ENCODE peak calls at places on chromosomes 5 and 9, in ten cellular contexts. Q is choroid plexus epithelial cell, L is esophagus squamous epithelium, G is WERI-Rb-1, J is brain microvascular endothelial cell, V is fibroblast of pulmonary artery, I is cardiac muscle cell, X is mammary epithelial cell, Y is Caco-2, Z is uterus. T is an unnamed sample.

GRCh38 chr9:19631181-19631580 is 157.7 kb downstream of the SLC24A2 start:
- DNase-seq in Q (no peak), L (no peak), G (no peak), J (no peak), V (no peak), I (no peak), X (no peak), Y (no peak), Z (no peak), T (no peak)

GRCh38 chr5:159331099-159331973 is 1.0 kb upstream of the IL12B start:
- DNase-seq in Q (peak), L (no peak), G (peak), J (no peak), V (peak), I (peak), X (no peak), Y (peak), Z (peak), T (peak)

GRCh38 chr5:15674716-15675115 is 174.7 kb downstream of the FBXL7 start:
- DNase-seq in Q (no peak), L (no peak), G (no peak), J (no peak), V (no peak), I (no peak), X (no peak), Y (no peak), Z (no peak), T (no peak)

GRCh38 chr5:138789771-138790242 is 36.6 kb downstream of the CTNNA1 start:
- DNase-seq in Q (peak), L (no peak), G (no peak), J (peak), V (peak), I (peak), X (peak), Y (peak), Z (no peak), T (peak)

GRCh38 chr5:159132429-159133040 is 32.8 kb upstream of the EBF1 start:
- DNase-seq in Q (peak), L (no peak), G (no peak), J (no peak), V (no peak), I (no peak), X (no peak), Y (no peak), Z (no peak), T (peak)

GRCh38 chr5:859798-860296 is 9.1 kb upstream of the ZDHHC11 start:
- DNase-seq in Q (no peak), L (no peak), G (no peak), J (no peak), V (no peak), I (no peak), X (no peak), Y (no peak), Z (no peak), T (no peak)

GRCh38 chr5:115264786-115265185 is 2.1 kb upstream of the PGGT1B start:
- DNase-seq in Q (no peak), L (no peak), G (no peak), J (no peak), V (no peak), I (no peak), X (no peak), Y (no peak), Z (no peak), T (no peak)

GRCh38 chr5:179417696-179418095 is 72.4 kb upstream of the ADAMTS2 start:
- DNase-seq in Q (no peak), L (no peak), G (no peak), J (no peak), V (no peak), I (no peak), X (no peak), Y (no peak), Z (no peak), T (no peak)

GRCh38 chr9:708182-708555 is 133.3 kb upstream of the DMRT1 start:
- DNase-seq in Q (peak), L (no peak), G (no peak), J (no peak), V (no peak), I (peak), X (no peak), Y (peak), Z (no peak), T (peak)

GRCh38 chr5:99061299-99061698 is 132.5 kb upstream of the CHD1 start:
- DNase-seq in Q (peak), L (no peak), G (no peak), J (peak), V (no peak), I (no peak), X (no peak), Y (no peak), Z (no peak), T (no peak)

GRCh38 chr5:157076558-157076957 is 17.6 kb upstream of the HAVCR1 start:
- DNase-seq in Q (peak), L (no peak), G (no peak), J (peak), V (peak), I (no peak), X (no peak), Y (no peak), Z (no peak), T (peak)

GRCh38 chr9:38421498-38422211 is 2.6 kb downstream of the IGFBPL1 start:
- DNase-seq in Q (peak), L (no peak), G (peak), J (no peak), V (no peak), I (no peak), X (no peak), Y (no peak), Z (no peak), T (no peak)

GRCh38 chr9:135706288-135706687 is 4.3 kb downstream of the KCNT1 start:
- DNase-seq in Q (no peak), L (no peak), G (no peak), J (no peak), V (no peak), I (no peak), X (peak), Y (no peak), Z (no peak), T (no peak)

GRCh38 chr5:16461026-16461425 is 4.6 kb downstream of the ZNF622 start:
- DNase-seq in Q (peak), L (no peak), G (no peak), J (peak), V (no peak), I (no peak), X (no peak), Y (no peak), Z (no peak), T (no peak)

GRCh38 chr5:68652507-68652906 is 437.0 kb downstream of the PIK3R1 start:
- DNase-seq in Q (peak), L (no peak), G (no peak), J (no peak), V (peak), I (no peak), X (peak), Y (no peak), Z (peak), T (peak)

GRCh38 chr5:92518318-92518913 is 1062.6 kb downstream of the NR2F1-AS1 start:
- DNase-seq in Q (peak), L (no peak), G (no peak), J (peak), V (peak), I (peak), X (peak), Y (peak), Z (no peak), T (peak)

GRCh38 chr9:136004712-136005111 is 43.5 kb upstream of the UBAC1 start:
- DNase-seq in Q (no peak), L (no peak), G (no peak), J (no peak), V (no peak), I (no peak), X (no peak), Y (no peak), Z (no peak), T (no peak)

GRCh38 chr5:6755519-6755918 is 42.3 kb downstream of the TENT4A start:
- DNase-seq in Q (no peak), L (no peak), G (no peak), J (no peak), V (no peak), I (no peak), X (no peak), Y (no peak), Z (no peak), T (no peak)

GRCh38 chr9:114176601-114177295 is 21.4 kb downstream of the COL27A1 start:
- DNase-seq in Q (no peak), L (no peak), G (peak), J (no peak), V (no peak), I (no peak), X (no peak), Y (no peak), Z (no peak), T (no peak)

GRCh38 chr9:97557606-97558095 is 56.2 kb downstream of the TMOD1 start:
- DNase-seq in Q (peak), L (no peak), G (no peak), J (no peak), V (peak), I (no peak), X (no peak), Y (no peak), Z (peak), T (peak)

GRCh38 chr5:73625905-73626811 is at the start of gene ARHGEF28:
- DNase-seq in Q (peak), L (no peak), G (peak), J (no peak), V (peak), I (peak), X (peak), Y (peak), Z (peak), T (peak)

GRCh38 chr9:135577256-135577655 is 15.7 kb downstream of the PAEP start:
- DNase-seq in Q (no peak), L (no peak), G (no peak), J (no peak), V (no peak), I (no peak), X (no peak), Y (no peak), Z (no peak), T (no peak)

GRCh38 chr5:115785395-115786009 is 31.0 kb downstream of the CDO1 start:
- DNase-seq in Q (peak), L (no peak), G (peak), J (no peak), V (no peak), I (peak), X (no peak), Y (no peak), Z (no peak), T (peak)

GRCh38 chr5:140041492-140042421 is 1.3 kb downstream of the NRG2 start:
- DNase-seq in Q (peak), L (no peak), G (peak), J (peak), V (peak), I (peak), X (peak), Y (no peak), Z (peak), T (peak)

GRCh38 chr5:150139334-150139733 is 16.3 kb downstream of the PDGFRB start:
- DNase-seq in Q (peak), L (no peak), G (no peak), J (peak), V (peak), I (no peak), X (no peak), Y (no peak), Z (no peak), T (peak)

GRCh38 chr9:134925011-134925511 is 7.3 kb upstream of the FCN1 start:
- DNase-seq in Q (no peak), L (no peak), G (no peak), J (no peak), V (no peak), I (no peak), X (no peak), Y (no peak), Z (no peak), T (no peak)

GRCh38 chr5:102778478-102778877 is 23.4 kb downstream of the PAM start:
- DNase-seq in Q (peak), L (no peak), G (no peak), J (peak), V (peak), I (no peak), X (peak), Y (no peak), Z (no peak), T (peak)

GRCh38 chr9:124180557-124180956 is 77.2 kb upstream of the NEK6 start:
- DNase-seq in Q (peak), L (no peak), G (no peak), J (no peak), V (peak), I (peak), X (no peak), Y (no peak), Z (no peak), T (peak)

GRCh38 chr5:81544351-81545001 is 150.5 kb upstream of the ACOT12 start:
- DNase-seq in Q (peak), L (no peak), G (no peak), J (no peak), V (peak), I (peak), X (peak), Y (peak), Z (no peak), T (peak)

GRCh38 chr9:114446036-114446435 is 58.3 kb upstream of the AKNA start:
- DNase-seq in Q (peak), L (no peak), G (no peak), J (peak), V (peak), I (no peak), X (no peak), Y (no peak), Z (no peak), T (peak)

GRCh38 chr5:179800071-179800695 is 6.4 kb downstream of the LTC4S start:
- DNase-seq in Q (no peak), L (no peak), G (no peak), J (no peak), V (no peak), I (no peak), X (no peak), Y (no peak), Z (no peak), T (no peak)

GRCh38 chr5:144024601-144025000 is 145.9 kb downstream of the YIPF5 start:
- DNase-seq in Q (no peak), L (no peak), G (no peak), J (no peak), V (no peak), I (no peak), X (no peak), Y (no peak), Z (no peak), T (peak)

GRCh38 chr9:130304141-130304540 is 38.6 kb downstream of the HMCN2 start:
- DNase-seq in Q (no peak), L (no peak), G (no peak), J (no peak), V (no peak), I (no peak), X (no peak), Y (no peak), Z (no peak), T (no peak)

GRCh38 chr5:31630931-31631330 is 8.0 kb upstream of the PDZD2 start:
- DNase-seq in Q (no peak), L (no peak), G (no peak), J (no peak), V (no peak), I (peak), X (no peak), Y (no peak), Z (no peak), T (no peak)

GRCh38 chr9:105439428-105439827 is 8.4 kb upstream of the FSD1L start:
- DNase-seq in Q (peak), L (no peak), G (no peak), J (peak), V (peak), I (no peak), X (no peak), Y (no peak), Z (no peak), T (peak)

GRCh38 chr9:88378317-88378716 is 9.9 kb upstream of the SPIN1 start:
- DNase-seq in Q (peak), L (no peak), G (no peak), J (no peak), V (peak), I (no peak), X (no peak), Y (no peak), Z (no peak), T (no peak)

DNA sequence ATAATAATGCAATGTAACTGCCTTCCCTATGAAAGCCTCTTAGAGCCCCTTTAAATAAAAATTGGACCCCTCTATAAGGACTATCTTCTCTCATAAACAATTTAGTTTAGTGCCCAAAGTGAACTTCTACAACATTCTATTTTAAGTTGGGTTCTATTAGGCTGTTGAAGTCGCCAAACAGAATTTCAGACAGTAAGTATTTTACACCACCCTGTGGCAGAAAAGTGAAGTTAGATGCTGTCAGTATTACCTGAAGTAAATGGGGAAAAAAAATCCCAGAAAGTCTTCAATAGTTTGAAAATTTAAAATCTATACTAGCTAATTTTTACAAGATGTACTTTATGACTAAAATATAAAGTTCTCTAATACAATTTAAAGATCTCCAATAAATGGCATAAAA is 29.5 kb downstream of the CAAP1 start:
- DNase-seq in Q (peak), L (no peak), G (no peak), J (peak), V (peak), I (no peak), X (no peak), Y (no peak), Z (no peak), T (peak)
- TF ChIP-seq CTCF in Q (peak), L (no peak), G (no peak), J (peak), V (peak), I (peak), X (peak), Y (peak), Z (peak), T (peak)

GRCh38 chr9:78763424-78763823 is 466.5 kb downstream of the PSAT1 start:
- DNase-seq in Q (no peak), L (no peak), G (no peak), J (no peak), V (no peak), I (no peak), X (no peak), Y (no peak), Z (no peak), T (no peak)
- H3K4me3 ChIP-seq in Q (no peak), L (no peak), G (no peak), J (no peak), V (no peak), I (no peak), X (no peak), Y (no peak), Z (no peak), T (no peak)

GRCh38 chr9:133792721-133793470 is 54.7 kb upstream of the SARDH start:
- DNase-seq in Q (peak), L (no peak), G (peak), J (peak), V (peak), I (peak), X (peak), Y (peak), Z (peak), T (peak)
- TF ChIP-seq CTCF in Q (peak), L (peak), G (peak), J (peak), V (peak), I (peak), X (peak), Y (peak), Z (peak), T (peak)

DNA sequence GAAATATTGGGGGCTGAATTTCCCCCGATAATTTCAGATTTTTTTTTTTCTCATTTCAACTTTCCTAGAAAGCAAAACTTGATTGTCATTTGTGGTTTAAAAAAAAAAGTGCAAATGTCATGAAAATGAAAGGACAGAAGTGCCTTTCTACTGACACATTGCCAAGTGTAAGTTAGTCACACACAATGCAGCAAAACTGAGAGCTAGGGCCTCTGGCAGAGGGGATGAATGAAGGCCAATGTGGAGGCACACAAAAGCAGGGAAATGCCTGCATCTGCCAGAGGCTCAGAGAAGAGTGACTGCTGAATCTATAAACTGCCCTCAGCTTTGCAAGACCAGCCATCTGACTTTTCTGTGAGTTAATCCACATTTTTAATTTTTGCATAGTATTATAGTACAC is 6.8 kb upstream of the IFNA5 start:
- DNase-seq in Q (no peak), L (no peak), G (no peak), J (no peak), V (no peak), I (no peak), X (no peak), Y (no peak), Z (no peak), T (no peak)
- H3K4me3 ChIP-seq in Q (no peak), L (no peak), G (no peak), J (no peak), V (no peak), I (no peak), X (no peak), Y (no peak), Z (no peak), T (no peak)

GRCh38 chr9:2620876-2621677 is 510 bp upstream of the VLDLR start:
- DNase-seq in Q (peak), L (no peak), G (peak), J (peak), V (peak), I (peak), X (peak), Y (peak), Z (peak), T (peak)
- TF ChIP-seq CTCF in Q (peak), L (no peak), G (peak), J (peak), V (peak), I (peak), X (no peak), Y (peak), Z (peak), T (peak)

DNA sequence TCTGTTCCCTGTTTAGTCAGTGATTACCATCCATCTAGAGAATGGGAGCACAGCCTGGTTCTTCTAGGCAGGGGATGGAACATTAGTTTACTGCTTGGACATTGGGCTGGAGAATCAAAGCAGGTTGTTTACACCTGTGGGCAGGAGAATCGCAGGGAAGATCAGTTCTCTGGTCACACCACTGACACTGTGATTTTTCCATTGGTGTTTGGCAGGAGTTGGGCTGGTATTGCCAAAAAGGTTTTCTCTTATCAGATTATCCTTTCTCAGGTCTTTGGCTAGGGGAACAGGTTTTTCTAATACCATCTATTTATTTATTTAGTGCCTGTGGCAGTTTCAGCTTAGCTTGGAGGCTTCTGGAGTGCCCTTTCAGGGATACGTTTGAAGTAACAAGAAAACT is 219.3 kb upstream of the GRIN3A start:
- DNase-seq in Q (no peak), L (no peak), G (no peak), J (no peak), V (no peak), I (no peak), X (no peak), Y (no peak), Z (no peak), T (no peak)
- H3K4me3 ChIP-seq in Q (no peak), L (no peak), G (no peak), J (no peak), V (no peak), I (no peak), X (no peak), Y (no peak), Z (no peak), T (no peak)

GRCh38 chr5:71011194-71011792 is 13.8 kb downstream of the NAIP start:
- DNase-seq in Q (no peak), L (no peak), G (no peak), J (no peak), V (no peak), I (no peak), X (no peak), Y (no peak), Z (no peak), T (no peak)

GRCh38 chr5:71014186-71014585 is 11.0 kb downstream of the NAIP start:
- DNase-seq in Q (no peak), L (no peak), G (no peak), J (no peak), V (no peak), I (no peak), X (no peak), Y (no peak), Z (no peak), T (no peak)

DNA sequence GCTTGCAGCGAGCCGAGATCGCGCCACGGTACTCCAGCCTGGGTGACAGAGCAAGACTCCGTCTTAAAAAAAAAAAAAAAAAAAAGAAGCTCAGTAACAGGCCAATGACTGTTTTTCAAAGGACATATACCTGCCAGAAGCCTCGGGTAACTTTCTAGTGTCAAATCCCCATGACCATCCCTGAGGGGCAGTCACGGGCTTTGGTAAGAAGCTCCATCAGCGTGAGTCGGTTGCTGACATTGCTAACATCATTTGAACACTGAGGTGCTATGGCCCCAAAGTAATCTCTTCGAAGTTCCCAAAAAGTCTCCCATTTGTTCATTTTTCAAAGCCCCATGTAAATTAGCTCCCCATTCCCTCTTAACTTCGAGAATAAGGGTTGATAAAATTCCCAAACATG is 11.6 kb downstream of the NAIP start:
- DNase-seq in Q (no peak), L (no peak), G (no peak), J (no peak), V (no peak), I (no peak), X (no peak), Y (peak), Z (no peak), T (no peak)
- TF ChIP-seq CTCF in Q (no peak), L (no peak), G (no peak), J (no peak), V (no peak), I (no peak), X (no peak), Y (no peak), Z (no peak), T (no peak)

GRCh38 chr5:97480313-97480712 is 297.3 kb upstream of the RIOK2 start:
- DNase-seq in Q (no peak), L (no peak), G (no peak), J (no peak), V (no peak), I (no peak), X (no peak), Y (no peak), Z (no peak), T (no peak)
- H3K4me3 ChIP-seq in Q (no peak), L (no peak), G (no peak), J (no peak), V (no peak), I (no peak), X (no peak), Y (no peak), Z (no peak), T (no peak)

T was measured in fibroblast of the aortic adventitia.